ENCODE peak calls at places on chromosome 21, in ten cellular contexts. Y, S, L, P, I, D, Q, A, E and R are unnamed samples.

GRCh38 chr21:45642122-45642813 is 1.3 kb upstream of the PCBP3 start:
- DNase-seq in Y (no peak), P (no peak), Q (no peak), S (no peak), I (no peak), D (peak; percentile 20), L (no peak), A (no peak), E (peak; percentile 28), R (no peak)

GRCh38 chr21:35648512-35648911 is 411.8 kb downstream of the SETD4 start:
- DNase-seq in Q (no peak), A (peak; percentile 74), D (no peak), L (no peak), E (no peak), I (no peak), P (no peak), Y (no peak), S (no peak), R (peak; percentile 9)

GRCh38 chr21:17583898-17584297 is 28.8 kb downstream of the BTG3 start:
- DNase-seq in A (no peak), Y (no peak), I (no peak), S (no peak), D (no peak), P (no peak), E (no peak), Q (no peak), L (no peak), R (no peak)

GRCh38 chr21:26512664-26513063 is 60.4 kb downstream of the CYYR1 start:
- DNase-seq in A (no peak), Y (no peak), Q (no peak), P (no peak), I (no peak), S (no peak), D (no peak), L (no peak), E (no peak), R (no peak)

GRCh38 chr21:34667761-34668160 is 1.0 kb upstream of the CLIC6 start:
- DNase-seq in D (no peak), S (no peak), L (no peak), P (no peak), Q (no peak), Y (no peak), A (no peak), I (no peak), E (no peak), R (no peak)

GRCh38 chr21:26653431-26653830 is 80.3 kb upstream of the CYYR1 start:
- DNase-seq in P (no peak), I (no peak), Y (no peak), D (no peak), L (no peak), S (no peak), Q (no peak), A (no peak), E (no peak), R (no peak)

GRCh38 chr21:25509862-25510261 is 97.4 kb downstream of the MRPL39 start:
- DNase-seq in Y (no peak), E (peak; percentile 26), D (no peak), Q (peak; percentile 73), P (no peak), I (no peak), S (no peak), A (no peak), L (no peak), R (peak; percentile 82)

GRCh38 chr21:33433425-33434114 is 30.4 kb downstream of the IFNGR2 start:
- DNase-seq in A (no peak), E (no peak), L (no peak), D (no peak), S (peak; percentile 74), Q (no peak), I (no peak), Y (no peak), P (no peak), R (peak; percentile 55)

GRCh38 chr21:14886001-14886400 is 178.8 kb downstream of the NRIP1 start:
- DNase-seq in I (no peak), A (no peak), E (no peak), L (no peak), P (no peak), S (no peak), Q (no peak), D (no peak), Y (no peak), R (no peak)

GRCh38 chr21:14888202-14888601 is 176.6 kb downstream of the NRIP1 start:
- DNase-seq in Y (no peak), E (no peak), Q (no peak), A (no peak), D (no peak), S (no peak), I (no peak), P (no peak), L (no peak), R (no peak)

GRCh38 chr21:14883351-14883750 is 181.4 kb downstream of the NRIP1 start:
- DNase-seq in D (no peak), I (no peak), S (no peak), L (no peak), E (no peak), A (no peak), P (no peak), Y (no peak), Q (no peak), R (no peak)

GRCh38 chr21:14890141-14890540 is 174.7 kb downstream of the NRIP1 start:
- DNase-seq in Y (no peak), I (no peak), E (no peak), Q (no peak), P (no peak), S (no peak), A (no peak), D (no peak), L (no peak), R (no peak)

GRCh38 chr21:14889080-14889805 is 175.6 kb downstream of the NRIP1 start:
- DNase-seq in Q (no peak), A (no peak), E (no peak), D (peak; percentile 89), P (no peak), I (no peak), L (peak; percentile 72), Y (no peak), S (no peak), R (no peak)
- TF ChIP-seq CTCF in Q (no peak), A (no peak), E (no peak), D (no peak), P (no peak), I (no peak), L (no peak), Y (no peak), S (no peak), R (no peak)

GRCh38 chr21:28795251-28795650 is 197.4 kb downstream of the LTN1 start:
- DNase-seq in A (no peak), D (no peak), Q (no peak), Y (no peak), S (no peak), E (no peak), P (no peak), L (no peak), I (no peak), R (no peak)

GRCh38 chr21:28790335-28790734 is 202.3 kb downstream of the LTN1 start:
- DNase-seq in S (no peak), I (no peak), A (no peak), E (no peak), D (no peak), P (no peak), Y (no peak), L (no peak), Q (no peak), R (no peak)

GRCh38 chr21:28791595-28792282 is 200.9 kb downstream of the LTN1 start:
- DNase-seq in Q (no peak), I (no peak), D (no peak), S (no peak), P (no peak), E (no peak), Y (no peak), A (no peak), L (no peak), R (no peak)

GRCh38 chr21:28794341-28794970 is 198.2 kb downstream of the LTN1 start:
- DNase-seq in L (peak; percentile 21), E (no peak), A (no peak), D (no peak), Q (no peak), Y (no peak), P (no peak), S (no peak), I (no peak), R (no peak)

GRCh38 chr21:28793043-28793442 is 199.6 kb downstream of the LTN1 start:
- DNase-seq in Y (no peak), P (no peak), E (no peak), L (peak; percentile 78), D (peak; percentile 86), A (no peak), I (no peak), Q (no peak), S (no peak), R (no peak)
- TF ChIP-seq CTCF in Y (peak; percentile 39), P (peak; percentile 37), E (no peak), L (peak; percentile 52), D (peak; percentile 52), A (no peak), I (no peak), Q (peak; percentile 3), S (no peak), R (no peak)

DNA sequence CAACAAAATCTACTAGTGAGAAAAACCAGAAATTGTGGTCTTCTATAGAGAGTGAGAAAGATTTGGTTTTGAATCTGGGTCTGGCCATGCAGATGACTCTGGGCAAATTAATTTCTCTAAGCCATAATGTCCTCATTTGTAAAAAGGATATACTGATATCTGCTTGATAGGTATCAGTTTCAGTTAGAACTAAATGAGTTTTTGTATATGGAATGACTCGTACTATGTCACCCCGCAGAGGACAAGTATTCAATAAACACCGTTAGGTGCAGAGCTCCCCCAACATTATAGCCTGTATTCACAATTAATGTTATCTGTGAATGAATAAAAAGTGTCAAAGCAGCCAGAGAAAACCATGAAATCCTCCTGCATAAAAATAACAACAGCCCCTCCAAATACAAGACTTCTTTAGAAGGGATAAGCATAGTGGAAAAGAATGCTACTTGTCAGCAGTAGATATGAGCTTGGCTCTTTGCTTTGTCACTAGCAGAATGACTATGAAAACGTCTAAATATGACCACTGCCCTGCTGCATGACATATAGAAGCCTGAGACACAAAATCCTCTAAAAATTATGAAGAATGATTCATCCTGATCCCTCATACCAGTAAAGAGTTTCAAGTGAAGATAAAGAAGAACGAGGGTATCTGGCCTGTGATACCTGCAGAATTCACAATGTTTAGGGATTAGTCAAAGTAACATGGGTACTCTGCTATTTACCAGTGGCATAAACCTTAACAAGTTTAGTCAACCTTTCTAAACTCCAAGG is 17.8 kb downstream of the SCAF4 start:
- DNase-seq in S (no peak), E (no peak), Q (no peak), P (no peak), D (no peak), A (no peak), L (peak; percentile 21), Y (no peak), I (no peak), R (peak; percentile 27)
- TF ChIP-seq CTCF in S (no peak), E (no peak), Q (no peak), P (no peak), D (no peak), A (no peak), L (no peak), Y (no peak), I (no peak), R (no peak)

GRCh38 chr21:41956926-41957729 is 3.3 kb upstream of the C2CD2 start:
- DNase-seq in Y (no peak), I (no peak), D (peak; percentile 61), P (peak; percentile 59), L (peak; percentile 83), Q (no peak), E (no peak), S (peak; percentile 53), A (no peak), R (no peak)

GRCh38 chr21:41958886-41959563 is 5.2 kb upstream of the C2CD2 start:
- DNase-seq in Q (no peak), E (peak; percentile 17), S (no peak), I (no peak), P (no peak), L (no peak), Y (peak; percentile 56), D (no peak), A (no peak), R (no peak)

GRCh38 chr21:41955516-41955915 is 1.7 kb upstream of the C2CD2 start:
- DNase-seq in D (no peak), I (no peak), S (no peak), Q (no peak), Y (no peak), P (no peak), E (no peak), A (no peak), L (no peak), R (peak; percentile 57)

GRCh38 chr21:41960386-41960785 is 6.6 kb upstream of the C2CD2 start:
- DNase-seq in A (no peak), D (no peak), L (no peak), Q (no peak), Y (no peak), I (no peak), E (no peak), P (no peak), S (no peak), R (no peak)

GRCh38 chr21:41957991-41958766 is 4.4 kb upstream of the C2CD2 start:
- DNase-seq in E (peak; percentile 19), D (peak; percentile 93), I (peak; percentile 88), L (peak; percentile 93), A (peak; percentile 61), Y (peak; percentile 54), P (peak; percentile 55), S (no peak), Q (no peak), R (no peak)
- TF ChIP-seq CTCF in E (no peak), D (peak; percentile 39), I (no peak), L (peak; percentile 23), A (no peak), Y (peak; percentile 45), P (peak; percentile 30), S (no peak), Q (no peak), R (no peak)